ENCODE peak calls at places on chromosome 13, in five cellular contexts. One of them, this sample, is unnamed.

GRCh38 chr13:31394491-31394890 is 194.7 kb downstream of the B3GLCT start:
- DNase-seq in brain pericyte: no peak
- DNase-seq in EH: peak
- DNase-seq in hepatocyte: no peak
- DNase-seq in EL: peak
- DNase-seq in this sample: peak

GRCh38 chr13:107271226-107271625 is 703.3 kb upstream of the ARGLU1 start:
- DNase-seq in hepatocyte: no peak
- DNase-seq in EL: no peak
- DNase-seq in EH: no peak
- DNase-seq in brain pericyte: no peak
- DNase-seq in this sample: peak

GRCh38 chr13:110126391-110126961 is 180.5 kb downstream of the COL4A1 start:
- DNase-seq in EL: peak
- DNase-seq in brain pericyte: no peak
- DNase-seq in EH: peak
- DNase-seq in hepatocyte: peak
- DNase-seq in this sample: peak

GRCh38 chr13:113771709-113772331 is 12.8 kb downstream of the TMEM255B start:
- DNase-seq in hepatocyte: no peak
- DNase-seq in brain pericyte: no peak
- DNase-seq in EL: peak
- DNase-seq in EH: peak
- DNase-seq in this sample: peak

GRCh38 chr13:20160346-20161274 is at the start of gene GJA3:
- DNase-seq in hepatocyte: peak
- DNase-seq in EL: peak
- DNase-seq in EH: peak
- DNase-seq in brain pericyte: no peak
- DNase-seq in this sample: peak

GRCh38 chr13:106311004-106311403 is 224.5 kb downstream of the EFNB2 start:
- DNase-seq in EH: no peak
- DNase-seq in brain pericyte: no peak
- DNase-seq in hepatocyte: no peak
- DNase-seq in EL: no peak
- DNase-seq in this sample: no peak

GRCh38 chr13:80237646-80238045 is 103.3 kb downstream of the SPRY2 start:
- DNase-seq in brain pericyte: no peak
- DNase-seq in EH: peak
- DNase-seq in EL: peak
- DNase-seq in hepatocyte: no peak
- DNase-seq in this sample: no peak

GRCh38 chr13:40503966-40504591 is 162.4 kb downstream of the FOXO1 start:
- DNase-seq in EH: peak
- DNase-seq in brain pericyte: peak
- DNase-seq in hepatocyte: peak
- DNase-seq in EL: peak
- DNase-seq in this sample: peak

GRCh38 chr13:34019870-34020269 is 201.9 kb downstream of the RFC3 start:
- DNase-seq in hepatocyte: peak
- DNase-seq in brain pericyte: no peak
- DNase-seq in EH: peak
- DNase-seq in EL: no peak
- DNase-seq in this sample: no peak

GRCh38 chr13:30125422-30126073 is 181.8 kb downstream of the KATNAL1 start:
- DNase-seq in EL: peak
- DNase-seq in EH: peak
- DNase-seq in brain pericyte: peak
- DNase-seq in hepatocyte: peak
- DNase-seq in this sample: peak

GRCh38 chr13:110771194-110771593 is 57.7 kb downstream of the ING1 start:
- DNase-seq in hepatocyte: no peak
- DNase-seq in EL: peak
- DNase-seq in EH: peak
- DNase-seq in brain pericyte: no peak
- DNase-seq in this sample: peak

GRCh38 chr13:97953376-97953970 is at the start of gene IPO5:
- DNase-seq in brain pericyte: no peak
- DNase-seq in hepatocyte: no peak
- DNase-seq in EH: peak
- DNase-seq in EL: no peak
- DNase-seq in this sample: peak